ENCODE peak calls at places on chromosomes 16 and 17, in ten cellular contexts. H is thoracic aorta, Y is tibial nerve, G is ascending aorta, N is mesendoderm, K is heart right ventricle, T is Panc1, V is GM23248, Z is testis, D is uterus. I is an unnamed sample. For H3K4me1, the result is how much of the 10 kb centered on the place peaks cover.

GRCh38 chr16:88773812-88774291 is 11.2 kb downstream of the PIEZO1 start:
- DNase-seq in H (no peak), Y (no peak), G (no peak), N (peak), K (peak), T (no peak), V (peak), Z (no peak), D (no peak), I (peak)

GRCh38 chr16:81581107-81581506 is 136.5 kb downstream of the CMIP start:
- DNase-seq in H (no peak), Y (no peak), G (no peak), N (no peak), K (no peak), T (peak), V (no peak), Z (no peak), D (no peak), I (no peak)

GRCh38 chr16:53207810-53208752 is 153.3 kb downstream of the CHD9 start:
- DNase-seq in H (no peak), Y (no peak), G (peak), N (peak), K (no peak), T (peak), V (peak), Z (peak), D (no peak), I (peak)

GRCh38 chr17:17516941-17517720 is 20.9 kb upstream of the RASD1 start:
- DNase-seq in H (no peak), Y (no peak), G (no peak), N (no peak), K (no peak), T (no peak), V (no peak), Z (no peak), D (no peak), I (peak)

GRCh38 chr16:4239020-4239419 is 2.9 kb downstream of the SRL start:
- DNase-seq in H (no peak), Y (no peak), G (no peak), N (no peak), K (no peak), T (no peak), V (no peak), Z (no peak), D (no peak), I (peak)

GRCh38 chr17:56973520-56973919 is 4.4 kb upstream of the SCPEP1 start:
- DNase-seq in H (no peak), Y (no peak), G (no peak), N (no peak), K (no peak), T (no peak), V (peak), Z (no peak), D (no peak), I (no peak)

GRCh38 chr17:44820631-44821196 is 9.4 kb downstream of the GJC1 start:
- DNase-seq in H (no peak), Y (no peak), G (no peak), N (peak), K (no peak), T (peak), V (peak), Z (no peak), D (no peak), I (no peak)

GRCh38 chr16:50368410-50369132 is at the start of gene BRD7:
- DNase-seq in H (no peak), Y (peak), G (peak), N (peak), K (peak), T (no peak), V (peak), Z (peak), D (peak), I (peak)

GRCh38 chr17:41352597-41353366 is 2.2 kb upstream of the KRT33A start:
- DNase-seq in H (no peak), Y (no peak), G (no peak), N (no peak), K (no peak), T (no peak), V (peak), Z (no peak), D (no peak), I (no peak)

GRCh38 chr16:22641030-22641671 is 130.5 kb downstream of the NPIPB5 start:
- DNase-seq in H (no peak), Y (no peak), G (no peak), N (peak), K (no peak), T (no peak), V (peak), Z (no peak), D (no peak), I (no peak)

GRCh38 chr17:8887834-8888703 is 20.6 kb upstream of the PIK3R6 start:
- DNase-seq in H (no peak), Y (no peak), G (no peak), N (peak), K (peak), T (no peak), V (peak), Z (peak), D (no peak), I (peak)

GRCh38 chr17:75698659-75699058 is 22.6 kb upstream of the ITGB4 start:
- DNase-seq in H (no peak), Y (no peak), G (no peak), N (no peak), K (no peak), T (no peak), V (no peak), Z (no peak), D (no peak), I (no peak)

GRCh38 chr17:39737761-39738567 is at the start of gene GRB7:
- DNase-seq in H (no peak), Y (no peak), G (no peak), N (peak), K (no peak), T (no peak), V (no peak), Z (peak), D (peak), I (no peak)

GRCh38 chr17:596287-596686 is 118.4 kb downstream of the VPS53 start:
- DNase-seq in H (no peak), Y (no peak), G (no peak), N (no peak), K (no peak), T (no peak), V (peak), Z (peak), D (no peak), I (no peak)

GRCh38 chr16:21104124-21104860 is 46.4 kb downstream of the DNAH3 start:
- DNase-seq in H (no peak), Y (no peak), G (no peak), N (no peak), K (no peak), T (no peak), V (peak), Z (no peak), D (no peak), I (no peak)

DNA sequence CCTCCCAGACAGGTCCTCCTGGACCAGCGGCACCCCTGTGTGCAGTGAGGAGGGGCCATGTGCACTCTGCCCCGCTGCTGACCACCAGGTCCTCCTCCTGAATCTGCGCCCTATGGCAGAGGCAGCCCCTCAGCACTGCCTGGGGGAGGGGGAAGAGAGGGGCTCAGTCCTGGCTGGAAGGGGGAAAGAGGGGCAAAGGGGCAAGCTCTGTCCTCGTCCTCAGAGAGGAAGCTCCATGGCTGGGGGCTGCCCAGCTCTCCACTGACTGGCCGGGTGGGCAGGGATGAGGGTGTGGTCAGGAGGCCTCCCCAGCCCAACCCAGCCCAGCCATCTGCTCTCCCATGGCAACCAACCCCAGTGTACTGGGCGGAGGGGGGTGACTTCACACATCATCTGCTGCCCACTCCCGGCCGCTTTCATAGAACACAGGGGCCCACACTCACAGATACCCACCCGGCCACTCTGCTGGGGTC is 5.5 kb upstream of the BCAR1 start:
- DNase-seq in H (peak), Y (no peak), G (peak), N (peak), K (peak), T (no peak), V (peak), Z (no peak), D (peak), I (peak)
- H3K4me1 ChIP-seq in H (half or more), Y (half or more), G (half or more), N (under half), K (half or more), T (half or more), V (half or more), Z (half or more), D (under half), I (half or more)

GRCh38 chr17:48053758-48054237 is 5.6 kb downstream of the NFE2L1 start:
- DNase-seq in H (no peak), Y (no peak), G (no peak), N (no peak), K (no peak), T (no peak), V (no peak), Z (no peak), D (no peak), I (no peak)

GRCh38 chr17:48051278-48051677 is 3.1 kb downstream of the NFE2L1 start:
- DNase-seq in H (no peak), Y (no peak), G (no peak), N (no peak), K (peak), T (no peak), V (no peak), Z (no peak), D (peak), I (no peak)

GRCh38 chr17:48052956-48053757 is 5.0 kb downstream of the NFE2L1 start:
- DNase-seq in H (peak), Y (peak), G (peak), N (no peak), K (peak), T (no peak), V (peak), Z (peak), D (peak), I (peak)

GRCh38 chr17:48054238-48055185 is 6.4 kb downstream of the NFE2L1 start:
- DNase-seq in H (no peak), Y (peak), G (no peak), N (peak), K (peak), T (no peak), V (peak), Z (peak), D (peak), I (peak)

DNA sequence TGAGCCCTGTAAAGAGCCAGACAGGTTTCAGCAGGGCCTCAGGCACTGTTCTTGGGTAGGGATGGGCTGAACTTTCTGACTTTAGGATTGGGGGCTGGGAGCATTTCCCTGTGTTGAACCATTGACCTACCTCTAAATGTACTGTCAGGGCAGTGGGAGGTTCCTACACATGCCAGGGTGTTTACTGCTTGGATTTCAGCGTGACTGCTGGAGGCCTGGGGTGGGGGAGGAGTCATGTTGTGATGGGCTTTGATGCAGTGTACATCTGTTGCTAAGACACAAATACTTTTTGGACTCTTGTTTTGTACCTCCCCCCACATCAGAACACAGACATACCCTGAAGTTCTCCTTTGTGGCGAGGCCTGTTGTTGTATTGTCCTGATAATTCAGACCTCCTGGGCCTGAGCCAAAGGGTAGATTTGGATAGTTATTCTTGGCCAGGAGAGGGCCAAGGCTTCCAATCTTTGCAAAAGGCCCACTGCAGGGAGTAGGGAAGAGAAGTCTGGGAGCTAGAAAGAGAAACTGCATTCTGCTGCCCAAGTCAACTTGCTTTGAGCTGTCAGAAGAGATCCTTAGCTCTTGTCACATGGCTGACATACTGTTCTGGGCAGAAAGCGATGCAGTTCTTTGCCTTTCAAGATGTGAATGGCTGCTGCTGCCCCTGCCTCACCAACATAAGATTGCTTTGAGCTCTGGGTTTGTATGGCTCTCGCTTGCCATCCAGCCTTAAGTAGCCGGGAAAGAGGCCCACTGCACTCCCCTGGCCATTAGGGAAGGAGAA is 3.7 kb downstream of the NFE2L1 start:
- DNase-seq in H (peak), Y (peak), G (peak), N (no peak), K (peak), T (no peak), V (peak), Z (peak), D (peak), I (peak)
- H3K4me1 ChIP-seq in H (half or more), Y (half or more), G (under half), N (under half), K (half or more), T (half or more), V (half or more), Z (half or more), D (under half), I (under half)

DNA sequence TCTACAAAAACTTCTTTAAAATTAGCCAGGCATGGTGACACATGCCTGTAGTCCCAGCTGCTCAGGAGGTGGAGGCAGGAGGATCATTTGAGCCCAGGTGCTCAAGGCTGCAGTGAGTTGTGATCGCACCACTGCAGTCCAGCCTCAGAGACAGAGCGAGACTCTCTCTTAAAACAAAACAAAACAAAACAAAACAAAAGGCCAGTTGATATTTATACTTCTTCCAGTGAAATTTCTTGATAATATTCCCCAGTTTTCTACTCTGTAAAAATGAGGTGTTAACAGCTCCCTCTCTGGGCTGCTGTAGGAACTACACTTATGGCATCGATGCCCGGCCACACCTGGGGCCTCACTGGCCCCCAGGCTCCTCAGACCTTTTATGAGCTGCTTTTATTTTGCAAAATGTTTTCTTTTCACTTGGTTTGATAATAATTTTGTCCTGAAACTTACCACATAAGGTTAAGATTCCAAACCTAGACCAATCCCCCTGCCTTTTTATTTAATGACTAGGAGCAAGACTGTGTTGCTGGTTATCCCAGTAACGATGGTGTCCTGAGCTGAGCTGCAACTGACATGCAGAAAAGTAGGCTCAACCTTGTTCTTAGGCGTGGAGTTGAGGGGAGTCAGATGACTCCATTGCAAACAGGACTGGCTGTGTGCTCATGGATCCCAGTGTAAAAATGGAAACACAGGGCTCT is 17.6 kb downstream of the MAPK8IP3 start:
- DNase-seq in H (no peak), Y (no peak), G (no peak), N (peak), K (no peak), T (no peak), V (peak), Z (peak), D (no peak), I (no peak)
- H3K4me1 ChIP-seq in H (under half), Y (under half), G (under half), N (under half), K (half or more), T (half or more), V (under half), Z (under half), D (under half), I (under half)

GRCh38 chr17:29061036-29061435 is 18.1 kb downstream of the PIPOX start:
- DNase-seq in H (no peak), Y (no peak), G (no peak), N (no peak), K (no peak), T (no peak), V (no peak), Z (no peak), D (no peak), I (no peak)
- H3K4me1 ChIP-seq in H (under half), Y (under half), G (under half), N (under half), K (under half), T (under half), V (under half), Z (under half), D (under half), I (under half)

GRCh38 chr17:74477411-74477810 is 11.0 kb downstream of the CD300A start:
- DNase-seq in H (no peak), Y (no peak), G (no peak), N (no peak), K (no peak), T (no peak), V (no peak), Z (no peak), D (no peak), I (no peak)
- H3K4me1 ChIP-seq in H (under half), Y (under half), G (under half), N (under half), K (under half), T (under half), V (under half), Z (under half), D (under half), I (under half)

DNA sequence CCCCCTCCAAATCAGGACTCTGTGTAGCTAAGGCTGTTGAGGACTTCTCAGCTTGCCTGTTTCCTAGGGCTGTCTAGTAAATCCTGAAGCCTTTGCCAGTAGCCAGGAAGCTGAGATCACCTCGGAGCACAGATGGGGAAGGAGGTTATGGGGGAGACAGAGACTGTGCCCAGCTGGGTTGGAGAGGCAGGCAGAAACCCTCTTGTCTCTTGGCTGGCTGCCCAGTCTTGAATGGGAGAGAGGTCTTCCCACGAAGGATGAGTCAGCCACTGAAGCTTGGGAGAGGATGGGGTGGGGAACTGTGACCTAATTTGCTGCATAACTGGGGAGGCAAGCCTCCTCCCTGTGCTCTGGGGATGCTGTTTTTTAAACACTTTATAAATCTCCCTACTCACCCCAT is 69.8 kb downstream of the SHISA9 start:
- DNase-seq in H (no peak), Y (no peak), G (no peak), N (peak), K (no peak), T (no peak), V (no peak), Z (peak), D (no peak), I (no peak)
- H3K4me1 ChIP-seq in H (under half), Y (under half), G (under half), N (under half), K (under half), T (under half), V (under half), Z (under half), D (under half), I (under half)

DNA sequence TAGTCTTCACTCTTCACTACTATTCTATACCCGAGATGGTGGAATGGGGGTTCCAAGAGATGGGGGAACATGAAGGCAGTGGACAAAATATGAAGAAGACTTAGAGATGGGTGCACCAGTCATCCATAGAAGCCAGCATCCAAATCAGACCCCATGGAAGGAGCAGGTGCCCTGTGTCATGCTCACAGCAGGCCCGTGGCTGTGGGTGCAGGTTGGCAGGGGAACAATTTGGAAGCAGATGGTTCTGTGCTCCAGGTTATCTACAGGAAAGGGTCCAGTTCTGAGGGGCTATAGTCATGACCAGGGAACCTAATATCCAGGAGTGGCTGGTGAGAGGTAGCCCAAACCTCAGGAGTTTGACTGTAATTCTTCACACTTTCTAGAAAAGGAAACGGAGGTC is 9.6 kb upstream of the LPCAT2 start:
- DNase-seq in H (no peak), Y (no peak), G (peak), N (no peak), K (no peak), T (no peak), V (no peak), Z (no peak), D (no peak), I (no peak)
- H3K4me1 ChIP-seq in H (under half), Y (under half), G (under half), N (under half), K (half or more), T (half or more), V (half or more), Z (under half), D (under half), I (under half)